ENCODE peak calls at places on chromosome 19, in nine cellular contexts. One of them, this sample, is unnamed.

GRCh38 chr19:12092065-12092867 is 27.7 kb downstream of the ZNF844 start:
- DNase-seq in H54: peak
- DNase-seq in T follicular helper cell: no peak
- DNase-seq in hippocampal formation: peak
- DNase-seq in A549: no peak
- DNase-seq in ELR: peak
- DNase-seq in fibroblast of mammary gland: peak
- DNase-seq in dorsolateral prefrontal cortex: peak
- DNase-seq in LoVo: no peak
- DNase-seq in this sample: peak

GRCh38 chr19:52734340-52734892 is 428 bp downstream of the ZNF611 start:
- DNase-seq in T follicular helper cell: no peak
- DNase-seq in H54: peak
- DNase-seq in hippocampal formation: peak
- DNase-seq in dorsolateral prefrontal cortex: no peak
- DNase-seq in LoVo: no peak
- DNase-seq in fibroblast of mammary gland: peak
- DNase-seq in A549: no peak
- DNase-seq in ELR: peak
- DNase-seq in this sample: no peak

GRCh38 chr19:46618670-46619231 is 6.1 kb downstream of the PTGIR start:
- DNase-seq in LoVo: no peak
- DNase-seq in T follicular helper cell: no peak
- DNase-seq in dorsolateral prefrontal cortex: no peak
- DNase-seq in H54: no peak
- DNase-seq in fibroblast of mammary gland: peak
- DNase-seq in ELR: no peak
- DNase-seq in A549: no peak
- DNase-seq in hippocampal formation: no peak
- DNase-seq in this sample: no peak

GRCh38 chr19:51712461-51713081 is 11.2 kb downstream of the HAS1 start:
- DNase-seq in hippocampal formation: no peak
- DNase-seq in dorsolateral prefrontal cortex: no peak
- DNase-seq in ELR: peak
- DNase-seq in A549: peak
- DNase-seq in fibroblast of mammary gland: peak
- DNase-seq in H54: peak
- DNase-seq in T follicular helper cell: no peak
- DNase-seq in LoVo: no peak
- DNase-seq in this sample: no peak

GRCh38 chr19:18021121-18021755 is 13.3 kb downstream of the ARRDC2 start:
- DNase-seq in LoVo: peak
- DNase-seq in A549: peak
- DNase-seq in H54: peak
- DNase-seq in hippocampal formation: peak
- DNase-seq in dorsolateral prefrontal cortex: peak
- DNase-seq in T follicular helper cell: peak
- DNase-seq in fibroblast of mammary gland: peak
- DNase-seq in ELR: peak
- DNase-seq in this sample: peak

GRCh38 chr19:48815870-48816501 is 5.2 kb upstream of the BCAT2 start:
- DNase-seq in hippocampal formation: no peak
- DNase-seq in T follicular helper cell: no peak
- DNase-seq in LoVo: no peak
- DNase-seq in fibroblast of mammary gland: no peak
- DNase-seq in dorsolateral prefrontal cortex: no peak
- DNase-seq in ELR: peak
- DNase-seq in A549: peak
- DNase-seq in H54: no peak
- DNase-seq in this sample: no peak

GRCh38 chr19:33186835-33187540 is 7.1 kb upstream of the LRP3 start:
- DNase-seq in hippocampal formation: no peak
- DNase-seq in T follicular helper cell: no peak
- DNase-seq in A549: no peak
- DNase-seq in H54: no peak
- DNase-seq in fibroblast of mammary gland: no peak
- DNase-seq in LoVo: no peak
- DNase-seq in ELR: no peak
- DNase-seq in dorsolateral prefrontal cortex: peak
- DNase-seq in this sample: no peak

GRCh38 chr19:7504684-7505083 is 11.2 kb upstream of the ZNF358 start:
- DNase-seq in LoVo: no peak
- DNase-seq in dorsolateral prefrontal cortex: no peak
- DNase-seq in fibroblast of mammary gland: no peak
- DNase-seq in hippocampal formation: no peak
- DNase-seq in ELR: no peak
- DNase-seq in A549: no peak
- DNase-seq in H54: no peak
- DNase-seq in T follicular helper cell: no peak
- DNase-seq in this sample: no peak

GRCh38 chr19:416416-416815 is 7.5 kb upstream of the C2CD4C start:
- DNase-seq in T follicular helper cell: no peak
- DNase-seq in H54: no peak
- DNase-seq in A549: no peak
- DNase-seq in hippocampal formation: no peak
- DNase-seq in LoVo: no peak
- DNase-seq in dorsolateral prefrontal cortex: peak
- DNase-seq in ELR: no peak
- DNase-seq in fibroblast of mammary gland: no peak
- DNase-seq in this sample: no peak

GRCh38 chr19:2722541-2723344 is 1.6 kb upstream of the DIRAS1 start:
- DNase-seq in A549: peak
- DNase-seq in ELR: peak
- DNase-seq in dorsolateral prefrontal cortex: peak
- DNase-seq in T follicular helper cell: no peak
- DNase-seq in LoVo: no peak
- DNase-seq in fibroblast of mammary gland: peak
- DNase-seq in H54: peak
- DNase-seq in hippocampal formation: no peak
- DNase-seq in this sample: peak